ENCODE peak calls at places on chromosomes 1 and 21, in six cellular contexts. A is mucosa of descending colon, N is neural progenitor cell, O is transverse colon, L is HepG2, M is A673. B is an unnamed sample.

GRCh38 chr1:19232526-19232851 is 18.8 kb downstream of the EMC1 start:
- DNase-seq in N (no peak), O (no peak), L (peak; percentile 25), M (no peak), A (no peak), B (peak; percentile 78)

GRCh38 chr21:17679002-17679600 is 66.4 kb upstream of the BTG3 start:
- DNase-seq in L (peak; percentile 57), M (peak; percentile 61), O (no peak), A (no peak), N (peak; percentile 69), B (no peak)

GRCh38 chr1:185654199-185654951 is 79.8 kb upstream of the HMCN1 start:
- DNase-seq in L (peak; percentile 49), N (no peak), A (no peak), O (no peak), M (no peak), B (no peak)

GRCh38 chr21:46551636-46552241 is 53.1 kb downstream of the S100B start:
- DNase-seq in A (peak; percentile 45), M (no peak), L (no peak), O (no peak), N (no peak), B (no peak)

GRCh38 chr1:66132324-66132723 is 339.6 kb downstream of the PDE4B start:
- DNase-seq in A (no peak), O (no peak), M (no peak), L (no peak), N (no peak), B (no peak)

GRCh38 chr1:62784509-62785365 is 805 bp downstream of the ATG4C start:
- DNase-seq in L (no peak), A (no peak), N (no peak), O (no peak), M (peak; percentile 12), B (no peak)

GRCh38 chr1:63971557-63971956 is 197.7 kb downstream of the ROR1 start:
- DNase-seq in O (no peak), A (no peak), M (no peak), L (no peak), N (no peak), B (no peak)

GRCh38 chr1:151145158-151146071 is 1.0 kb downstream of the SEMA6C start:
- DNase-seq in M (no peak), A (no peak), O (no peak), N (peak; percentile 58), L (no peak), B (no peak)

GRCh38 chr1:39427912-39428311 is 63.5 kb upstream of the BMP8A start:
- DNase-seq in M (no peak), L (no peak), A (no peak), N (no peak), O (no peak), B (no peak)

GRCh38 chr1:40029608-40030007 is 10.9 kb upstream of the CAP1 start:
- DNase-seq in M (no peak), A (no peak), L (no peak), O (peak; percentile 24), N (no peak), B (no peak)

GRCh38 chr1:22611530-22611947 is 24.9 kb upstream of the C1QA start:
- DNase-seq in O (no peak), A (peak; percentile 49), N (peak; percentile 93), M (peak; percentile 65), L (peak; percentile 24), B (no peak)

GRCh38 chr1:33298623-33299277 is 22.1 kb downstream of the A3GALT2 start:
- DNase-seq in L (peak; percentile 54), A (peak; percentile 80), O (peak; percentile 76), M (peak; percentile 69), N (peak; percentile 79), B (peak; percentile 75)

GRCh38 chr1:229334269-229334668 is 8.6 kb downstream of the CCSAP start:
- DNase-seq in O (no peak), A (no peak), M (no peak), L (no peak), N (no peak), B (no peak)

GRCh38 chr1:36400825-36401601 is 3.3 kb upstream of the LSM10 start:
- DNase-seq in N (peak; percentile 91), A (peak; percentile 70), O (peak; percentile 81), M (peak; percentile 58), L (peak; percentile 93), B (peak; percentile 75)

GRCh38 chr1:156749429-156750118 is 1.9 kb downstream of the HDGF start:
- DNase-seq in O (peak; percentile 79), A (peak; percentile 74), L (peak; percentile 41), N (no peak), M (no peak), B (peak; percentile 87)

GRCh38 chr1:87064981-87065380 is 150.5 kb downstream of the HS2ST1 start:
- DNase-seq in L (no peak), N (no peak), O (no peak), M (no peak), A (no peak), B (no peak)

GRCh38 chr1:31936278-31936965 is 1.7 kb downstream of the PTP4A2 start:
- DNase-seq in N (no peak), O (no peak), A (no peak), L (no peak), M (no peak), B (no peak)

GRCh38 chr21:41846033-41846317 is 33.2 kb downstream of the PRDM15 start:
- DNase-seq in L (no peak), A (peak; percentile 6), N (no peak), O (no peak), M (no peak), B (no peak)

GRCh38 chr1:178528219-178528962 is 15.5 kb downstream of the TEX35 start:
- DNase-seq in O (no peak), L (no peak), N (no peak), M (peak; percentile 81), A (no peak), B (no peak)

GRCh38 chr1:76337777-76338176 is 263.2 kb downstream of the ST6GALNAC3 start:
- DNase-seq in N (no peak), O (no peak), M (no peak), L (no peak), A (no peak), B (no peak)

GRCh38 chr1:160109686-160110085 is 5.9 kb upstream of the ATP1A2 start:
- DNase-seq in O (no peak), M (no peak), N (no peak), A (no peak), L (no peak), B (no peak)

DNA sequence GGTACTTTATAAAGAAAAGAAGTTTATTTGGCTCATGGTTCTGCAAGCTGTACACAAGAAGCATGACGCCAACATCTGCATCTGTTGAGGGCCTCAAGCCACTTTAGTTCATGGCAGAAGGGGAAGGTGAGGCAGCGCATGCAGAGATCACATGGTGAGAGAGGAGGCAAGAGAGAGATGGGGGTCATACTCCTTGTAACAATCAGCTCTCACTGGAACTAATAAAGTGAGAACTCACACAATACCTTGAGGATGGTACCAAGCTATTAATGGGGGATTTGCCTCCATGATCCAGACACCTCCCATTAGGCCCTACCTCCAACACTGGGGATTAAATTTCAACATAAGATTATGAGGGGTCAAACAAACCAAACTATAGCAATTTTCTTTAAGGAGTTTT is 3.3 kb upstream of the RGL1 start:
- DNase-seq in L (no peak), A (no peak), M (no peak), O (no peak), N (no peak), B (no peak)
- H3K9me3 ChIP-seq in L (no peaks in the 10 kb centered on the region), A (peaks cover 3% of the 10 kb centered on the region), M (peaks cover 13% of the 10 kb centered on the region), O (peaks cover 5% of the 10 kb centered on the region), N (peaks cover 4% of the 10 kb centered on the region), B (no peaks in the 10 kb centered on the region)

GRCh38 chr1:180385144-180385543 is 117.2 kb downstream of the ACBD6 start:
- DNase-seq in A (no peak), O (no peak), M (no peak), N (no peak), L (no peak), B (no peak)
- H3K9me3 ChIP-seq in A (peaks cover 29% of the 10 kb centered on the region), O (peaks cover 29% of the 10 kb centered on the region), M (peaks cover 17% of the 10 kb centered on the region), N (peaks cover 21% of the 10 kb centered on the region), L (peaks cover 23% of the 10 kb centered on the region), B (no peaks in the 10 kb centered on the region)

GRCh38 chr1:92972413-92973129 is 11.3 kb upstream of the DIPK1A start:
- DNase-seq in N (no peak), L (no peak), A (no peak), M (peak; percentile 45), O (no peak), B (no peak)
- H3K9me3 ChIP-seq in N (no peaks in the 10 kb centered on the region), L (no peaks in the 10 kb centered on the region), A (no peaks in the 10 kb centered on the region), M (no peaks in the 10 kb centered on the region), O (no peaks in the 10 kb centered on the region), B (no peaks in the 10 kb centered on the region)

GRCh38 chr1:248243204-248243603 is 12.0 kb downstream of the OR2M4 start:
- DNase-seq in N (peak; percentile 15), A (no peak), L (peak; percentile 12), O (no peak), M (peak; percentile 61), B (no peak)

GRCh38 chr1:248239478-248239877 is 8.3 kb downstream of the OR2M4 start:
- DNase-seq in L (no peak), O (no peak), M (no peak), N (no peak), A (no peak), B (no peak)
- H3K9me3 ChIP-seq in L (peaks cover 26% of the 10 kb centered on the region), O (no peaks in the 10 kb centered on the region), M (no peaks in the 10 kb centered on the region), N (peaks cover 19% of the 10 kb centered on the region), A (peaks cover 21% of the 10 kb centered on the region), B (no peaks in the 10 kb centered on the region)

DNA sequence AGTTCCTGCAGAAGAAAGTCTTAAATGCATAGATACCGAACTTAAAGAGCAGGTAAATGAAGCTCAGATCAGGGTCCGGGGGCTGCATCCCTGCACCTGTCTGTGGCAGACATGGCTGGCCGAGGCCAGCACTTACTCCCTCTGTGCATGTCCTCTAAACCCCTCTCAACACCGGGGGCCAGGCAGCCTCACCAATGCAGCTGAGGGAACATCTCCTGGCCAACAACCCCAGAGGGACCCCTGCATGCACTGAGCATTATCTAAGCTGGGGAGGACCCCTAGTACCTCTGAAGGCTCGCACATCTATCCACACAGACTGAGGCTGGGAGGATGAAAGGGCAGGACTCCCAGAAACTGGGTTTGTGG is 18.4 kb downstream of the TTC34 start:
- DNase-seq in N (no peak), O (no peak), L (no peak), M (no peak), A (no peak), B (peak; percentile 26)
- H3K9me3 ChIP-seq in N (peaks cover 23% of the 10 kb centered on the region), O (peaks cover 12% of the 10 kb centered on the region), L (peaks cover 8% of the 10 kb centered on the region), M (peaks cover 17% of the 10 kb centered on the region), A (peaks cover 7% of the 10 kb centered on the region), B (peaks cover 8% of the 10 kb centered on the region)

DNA sequence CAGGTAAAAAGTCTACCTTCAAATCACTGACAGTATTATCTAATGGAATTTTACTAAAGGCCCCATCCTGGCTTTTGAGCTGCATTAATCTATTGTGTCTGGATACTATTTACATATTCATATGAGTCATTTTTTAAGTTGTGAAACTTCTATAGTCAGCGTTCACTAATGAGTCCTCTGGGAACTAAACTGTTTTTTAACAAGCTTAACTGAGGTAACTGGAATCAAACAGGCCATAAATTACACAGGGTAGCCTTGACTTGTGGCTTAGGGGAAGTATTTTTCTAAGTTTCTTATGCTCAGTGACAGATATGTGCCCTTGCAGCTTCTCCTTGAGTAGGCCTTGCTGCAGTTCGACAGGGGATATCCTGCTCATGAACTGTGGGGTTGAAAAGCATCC is 68.8 kb downstream of the JMJD4 start:
- DNase-seq in A (no peak), L (no peak), N (no peak), O (no peak), M (peak; percentile 51), B (no peak)
- H3K9me3 ChIP-seq in A (peaks cover 100% of the 10 kb centered on the region), L (peaks cover 97% of the 10 kb centered on the region), N (peaks cover 31% of the 10 kb centered on the region), O (peaks cover 85% of the 10 kb centered on the region), M (peaks cover 76% of the 10 kb centered on the region), B (peaks cover 3% of the 10 kb centered on the region)

B was measured in right lobe of liver.